ENCODE peak calls at places on chromosomes 6 and 20, in nine cellular contexts. R is tibial artery; P is kidney; T is cardiac fibroblast; W is HepG2; U is pancreas; B is CD4-positive, alpha-beta T cell; H is astrocyte of the spinal cord; L is heart right ventricle. M is an unnamed sample.

GRCh38 chr20:8148501-8148900 is 16.4 kb downstream of the PLCB1 start:
- DNase-seq in R (no peak), P (no peak), T (peak; percentile 71), W (no peak), U (no peak), B (no peak), H (no peak), L (no peak), M (no peak)

GRCh38 chr6:9620687-9621086 is 794.2 kb downstream of the TFAP2A start:
- DNase-seq in R (no peak), P (no peak), T (no peak), W (no peak), U (no peak), B (no peak), H (no peak), L (no peak), M (no peak)

GRCh38 chr6:3808189-3808588 is 41.0 kb upstream of the FAM50B start:
- DNase-seq in R (no peak), P (no peak), T (peak; percentile 38), W (no peak), U (no peak), B (no peak), H (no peak), L (no peak), M (no peak)

GRCh38 chr6:40788661-40789111 is 201.5 kb upstream of the LRFN2 start:
- DNase-seq in R (no peak), P (no peak), T (no peak), W (no peak), U (no peak), B (no peak), H (peak; percentile 5), L (no peak), M (no peak)

GRCh38 chr20:39038047-39038446 is 75.9 kb downstream of the DHX35 start:
- DNase-seq in R (no peak), P (no peak), T (no peak), W (no peak), U (no peak), B (no peak), H (no peak), L (no peak), M (no peak)

GRCh38 chr6:31068738-31069340 is 43.5 kb downstream of the C6orf15 start:
- DNase-seq in R (peak; percentile 80), P (peak; percentile 87), T (peak; percentile 87), W (peak; percentile 73), U (peak; percentile 69), B (peak; percentile 63), H (peak; percentile 80), L (peak; percentile 81), M (peak; percentile 76)

GRCh38 chr6:122839477-122839876 is 50.4 kb downstream of the SMPDL3A start:
- DNase-seq in R (peak; percentile 38), P (no peak), T (peak; percentile 75), W (peak; percentile 64), U (peak; percentile 33), B (peak; percentile 16), H (peak; percentile 66), L (peak; percentile 42), M (peak; percentile 81)

GRCh38 chr20:63641146-63641791 is 12.0 kb downstream of the STMN3 start:
- DNase-seq in R (no peak), P (peak; percentile 90), T (no peak), W (no peak), U (no peak), B (peak; percentile 51), H (peak; percentile 36), L (no peak), M (no peak)

GRCh38 chr6:75230484-75231325 is 12.9 kb downstream of the COX7A2 start:
- DNase-seq in R (peak; percentile 34), P (no peak), T (peak; percentile 81), W (peak; percentile 58), U (no peak), B (no peak), H (peak; percentile 67), L (peak; percentile 39), M (peak; percentile 34)

GRCh38 chr6:147973806-147974205 is 368.8 kb upstream of the SASH1 start:
- DNase-seq in R (no peak), P (no peak), T (no peak), W (no peak), U (no peak), B (no peak), H (no peak), L (no peak), M (no peak)

GRCh38 chr6:26087284-26088115 is at the start of gene HFE:
- DNase-seq in R (peak; percentile 44), P (peak; percentile 82), T (peak; percentile 68), W (peak; percentile 55), U (peak; percentile 30), B (peak; percentile 12), H (peak; percentile 64), L (peak; percentile 65), M (peak; percentile 21)

GRCh38 chr6:40444811-40445210 is 142.4 kb downstream of the LRFN2 start:
- DNase-seq in R (no peak), P (no peak), T (no peak), W (no peak), U (no peak), B (no peak), H (no peak), L (no peak), M (no peak)

DNA sequence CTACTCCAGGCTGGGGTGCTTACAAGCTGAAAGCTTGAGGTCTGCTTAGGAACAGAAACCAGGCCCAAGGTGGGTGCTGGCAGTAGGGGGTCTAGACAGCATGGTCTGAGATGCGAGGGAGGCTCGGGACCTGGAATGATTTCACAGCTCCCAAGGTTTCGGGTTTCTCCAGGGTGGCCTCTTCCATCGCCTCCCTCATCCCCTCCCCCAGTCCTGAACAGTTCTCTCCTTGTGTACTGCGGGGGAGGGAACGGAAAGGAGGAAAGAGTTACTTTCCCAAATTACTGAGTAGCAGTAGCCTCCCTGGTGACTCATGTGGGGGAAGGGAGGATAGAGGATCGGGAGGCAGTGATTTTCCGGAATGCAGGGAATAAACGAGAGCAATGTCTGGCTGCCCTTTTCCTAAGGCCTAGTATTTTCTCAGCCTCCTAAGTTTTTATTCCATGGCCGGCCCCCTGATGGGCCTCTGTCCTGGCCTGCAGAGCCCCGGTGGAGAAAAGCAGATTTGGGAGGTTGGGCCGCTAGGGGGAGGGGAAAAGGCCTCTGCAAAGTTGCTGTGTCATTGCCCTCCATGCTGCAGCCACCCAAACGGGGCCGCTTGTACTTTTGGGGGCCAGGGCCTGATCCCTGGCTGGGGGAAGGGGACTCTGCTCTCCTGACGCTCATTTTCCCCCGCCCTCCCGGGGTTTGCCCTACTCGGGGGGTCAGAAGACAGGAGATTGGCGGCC is 1.5 kb downstream of the BRD2 start:
- DNase-seq in R (peak; percentile 79), P (peak; percentile 90), T (peak; percentile 98), W (peak; percentile 83), U (peak; percentile 70), B (peak; percentile 51), H (peak; percentile 96), L (peak; percentile 89), M (peak; percentile 68)
- TF ChIP-seq CTCF in R (peak; percentile 27), P (no peak), T (peak; percentile 18), W (peak; percentile 41), U (no peak), B (peak; percentile 52), H (no peak), L (peak; percentile 49), M (peak; percentile 52)

GRCh38 chr20:62211216-62211615 is 8.9 kb downstream of the HRH3 start:
- DNase-seq in R (no peak), P (peak; percentile 38), T (no peak), W (no peak), U (no peak), B (no peak), H (no peak), L (no peak), M (no peak)

GRCh38 chr20:62209850-62210495 is 10.1 kb downstream of the HRH3 start:
- DNase-seq in R (no peak), P (peak; percentile 65), T (no peak), W (no peak), U (no peak), B (no peak), H (no peak), L (no peak), M (no peak)

GRCh38 chr20:62210496-62210855 is 9.6 kb downstream of the HRH3 start:
- DNase-seq in R (no peak), P (peak; percentile 71), T (no peak), W (no peak), U (no peak), B (no peak), H (no peak), L (no peak), M (no peak)

GRCh38 chr20:62208061-62208804 is 11.8 kb downstream of the HRH3 start:
- DNase-seq in R (no peak), P (peak; percentile 59), T (no peak), W (no peak), U (no peak), B (no peak), H (no peak), L (no peak), M (no peak)

GRCh38 chr20:62208805-62209755 is 11.0 kb downstream of the HRH3 start:
- DNase-seq in R (no peak), P (peak; percentile 71), T (peak; percentile 7), W (peak; percentile 63), U (peak; percentile 50), B (no peak), H (no peak), L (no peak), M (no peak)
- TF ChIP-seq CTCF in R (no peak), P (no peak), T (no peak), W (peak; percentile 87), U (no peak), B (no peak), H (no peak), L (no peak), M (no peak)

GRCh38 chr6:99868074-99868702 is 125.8 kb downstream of the MCHR2 start:
- DNase-seq in R (peak; percentile 73), P (peak; percentile 73), T (peak; percentile 78), W (peak; percentile 47), U (peak; percentile 53), B (peak; percentile 55), H (peak; percentile 63), L (peak; percentile 50), M (peak; percentile 91)
- TF ChIP-seq CTCF in R (peak; percentile 66), P (peak; percentile 59), T (peak; percentile 85), W (peak; percentile 88), U (peak; percentile 66), B (peak; percentile 83), H (peak; percentile 88), L (peak; percentile 81), M (peak; percentile 99)

GRCh38 chr6:32621372-32621771 is 15.8 kb upstream of the HLA-DQA1 start:
- DNase-seq in R (no peak), P (no peak), T (no peak), W (no peak), U (no peak), B (no peak), H (no peak), L (no peak), M (no peak)

GRCh38 chr6:32624565-32624964 is 12.6 kb upstream of the HLA-DQA1 start:
- DNase-seq in R (no peak), P (no peak), T (no peak), W (no peak), U (no peak), B (no peak), H (no peak), L (no peak), M (no peak)

GRCh38 chr6:32625137-32625536 is 12.1 kb upstream of the HLA-DQA1 start:
- DNase-seq in R (no peak), P (no peak), T (no peak), W (no peak), U (no peak), B (no peak), H (no peak), L (no peak), M (no peak)

GRCh38 chr6:32623693-32624092 is 13.5 kb upstream of the HLA-DQA1 start:
- DNase-seq in R (no peak), P (no peak), T (no peak), W (no peak), U (no peak), B (no peak), H (no peak), L (no peak), M (no peak)

GRCh38 chr6:32622545-32623401 is 14.4 kb upstream of the HLA-DQA1 start:
- DNase-seq in R (no peak), P (no peak), T (peak; percentile 32), W (peak; percentile 28), U (peak; percentile 3), B (peak; percentile 13), H (peak; percentile 28), L (no peak), M (peak; percentile 27)
- TF ChIP-seq CTCF in R (peak; percentile 30), P (peak; percentile 55), T (no peak), W (peak; percentile 58), U (peak; percentile 48), B (peak; percentile 45), H (peak; percentile 38), L (peak; percentile 67), M (peak; percentile 72)